ENCODE peak calls at places on chromosomes 7 and 10, in seven cellular contexts. T is CD8-positive, alpha-beta T cell; D is osteoblast; I is transverse colon; Y is neural progenitor cell; R is Peyer's patch; Q is psoas muscle. U is an unnamed sample.

GRCh38 chr10:131453772-131454634 is 142.5 kb upstream of the TCERG1L start:
- DNase-seq in T (peak; percentile 66), D (no peak), I (peak; percentile 25), Y (peak; percentile 89), R (peak; percentile 25), Q (peak; percentile 80), U (peak; percentile 69)

GRCh38 chr10:108775911-108776475 is 1147.3 kb downstream of the XPNPEP1 start:
- DNase-seq in T (no peak), D (no peak), I (no peak), Y (no peak), R (no peak), Q (no peak), U (no peak)

GRCh38 chr10:4249841-4250496 is 465.0 kb upstream of the KLF6 start:
- DNase-seq in T (no peak), D (no peak), I (no peak), Y (no peak), R (no peak), Q (no peak), U (no peak)

GRCh38 chr10:117217196-117217761 is 20.0 kb downstream of the KCNK18 start:
- DNase-seq in T (peak; percentile 11), D (no peak), I (peak; percentile 32), Y (peak; percentile 57), R (no peak), Q (no peak), U (peak; percentile 40)

GRCh38 chr10:35339946-35340345 is 3.6 kb downstream of the CCNY start:
- DNase-seq in T (no peak), D (no peak), I (no peak), Y (no peak), R (no peak), Q (no peak), U (no peak)

GRCh38 chr7:81361769-81362168 is 408.1 kb downstream of the HGF start:
- DNase-seq in T (no peak), D (no peak), I (no peak), Y (no peak), R (no peak), Q (no peak), U (no peak)

GRCh38 chr7:31981874-31982390 is 88.3 kb downstream of the PDE1C start:
- DNase-seq in T (no peak), D (no peak), I (no peak), Y (no peak), R (no peak), Q (no peak), U (no peak)

GRCh38 chr7:75823198-75823910 is 9.7 kb upstream of the CCL24 start:
- DNase-seq in T (no peak), D (no peak), I (peak; percentile 25), Y (no peak), R (no peak), Q (no peak), U (no peak)

GRCh38 chr10:26776258-26776657 is 78.8 kb downstream of the PDSS1 start:
- DNase-seq in T (no peak), D (no peak), I (no peak), Y (no peak), R (no peak), Q (no peak), U (no peak)

GRCh38 chr7:47531584-47532492 is 50.1 kb downstream of the TNS3 start:
- DNase-seq in T (no peak), D (peak; percentile 5), I (no peak), Y (no peak), R (no peak), Q (no peak), U (peak; percentile 11)

GRCh38 chr7:131244259-131244852 is 83.3 kb upstream of the MKLN1 start:
- DNase-seq in T (no peak), D (peak; percentile 92), I (peak; percentile 17), Y (no peak), R (no peak), Q (peak; percentile 62), U (no peak)

GRCh38 chr7:17095001-17095574 is 203.4 kb upstream of the AHR start:
- DNase-seq in T (no peak), D (peak; percentile 68), I (no peak), Y (no peak), R (no peak), Q (no peak), U (no peak)

GRCh38 chr10:13348216-13349017 is at the start of gene SEPHS1:
- DNase-seq in T (peak; percentile 79), D (peak; percentile 96), I (peak; percentile 78), Y (peak; percentile 81), R (peak; percentile 75), Q (peak; percentile 92), U (peak; percentile 86)

GRCh38 chr7:77587276-77587675 is 50.2 kb downstream of the PTPN12 start:
- DNase-seq in T (no peak), D (no peak), I (no peak), Y (no peak), R (no peak), Q (no peak), U (no peak)

GRCh38 chr7:67618569-67619543 is 622.2 kb downstream of the TYW1 start:
- DNase-seq in T (no peak), D (no peak), I (no peak), Y (peak; percentile 63), R (no peak), Q (no peak), U (no peak)

GRCh38 chr10:11756766-11757315 is 14.7 kb downstream of the ECHDC3 start:
- DNase-seq in T (no peak), D (no peak), I (no peak), Y (no peak), R (no peak), Q (no peak), U (no peak)

GRCh38 chr10:30256084-30256483 is 93.0 kb downstream of the MTPAP start:
- DNase-seq in T (no peak), D (no peak), I (no peak), Y (no peak), R (no peak), Q (no peak), U (no peak)
- TF ChIP-seq CTCF in T (no peak), D (no peak), I (no peak), Y (no peak), R (no peak), Q (no peak), U (no peak)

GRCh38 chr7:121000091-121000983 is 11.8 kb downstream of the CPED1 start:
- DNase-seq in T (no peak), D (no peak), I (no peak), Y (no peak), R (no peak), Q (no peak), U (no peak)

GRCh38 chr7:120998525-120998924 is 10.0 kb downstream of the CPED1 start:
- DNase-seq in T (no peak), D (no peak), I (no peak), Y (no peak), R (no peak), Q (no peak), U (no peak)

GRCh38 chr7:120997902-120998301 is 9.4 kb downstream of the CPED1 start:
- DNase-seq in T (no peak), D (no peak), I (peak; percentile 24), Y (no peak), R (no peak), Q (no peak), U (no peak)

GRCh38 chr7:120996983-120997334 is 8.4 kb downstream of the CPED1 start:
- DNase-seq in T (no peak), D (no peak), I (no peak), Y (no peak), R (no peak), Q (no peak), U (no peak)

DNA sequence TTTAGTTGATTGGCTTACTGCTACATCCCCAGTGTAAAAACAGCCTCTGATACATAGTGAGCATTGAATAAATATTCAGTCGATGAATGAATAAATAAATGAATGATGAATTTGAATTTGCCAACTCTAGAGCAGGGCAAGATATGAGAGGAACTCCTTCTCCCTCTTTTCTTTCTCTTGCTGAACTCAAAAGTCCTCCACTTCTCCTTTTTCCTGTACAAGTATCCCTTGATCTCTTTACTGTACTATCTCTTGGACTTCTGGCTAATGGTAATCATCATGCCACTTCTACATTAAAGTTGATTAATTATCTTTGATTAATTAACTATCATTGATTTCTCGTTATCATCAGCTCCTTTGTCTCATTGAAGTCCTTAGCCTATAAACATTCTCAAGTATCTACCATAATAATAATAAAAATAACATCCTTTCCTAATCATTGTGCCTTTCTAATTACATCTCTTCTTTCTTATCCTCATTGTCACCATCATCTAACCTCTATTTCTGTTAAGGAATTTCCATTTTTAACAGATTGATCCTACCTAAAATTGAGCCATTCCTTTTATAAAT is 10.6 kb downstream of the CPED1 start:
- DNase-seq in T (no peak), D (no peak), I (no peak), Y (no peak), R (no peak), Q (no peak), U (no peak)
- H3K4me3 ChIP-seq in T (no peak overlapping the region), D (no peak overlapping the region), I (no peak overlapping the region), Y (no peak overlapping the region), R (no peak overlapping the region), Q (no peak overlapping the region), U (no peak overlapping the region)

DNA sequence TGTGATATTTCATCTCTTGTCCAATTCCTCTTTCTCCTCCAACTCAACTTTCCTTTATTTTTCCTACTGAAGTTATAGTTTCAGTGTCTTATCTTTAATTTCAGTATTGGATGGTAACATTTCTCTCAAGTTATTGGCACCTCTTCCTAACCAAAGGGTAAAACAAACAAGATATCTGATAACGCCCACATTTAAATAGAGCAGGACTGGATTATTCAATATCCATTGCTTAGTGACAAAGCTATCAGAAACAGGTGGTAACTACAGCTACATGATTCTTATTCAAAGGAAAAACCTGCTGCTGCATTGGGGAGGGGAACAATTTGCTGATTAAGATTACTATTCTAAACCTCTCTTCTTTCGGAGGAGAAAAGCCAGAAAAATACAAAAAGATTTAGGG is 87.8 kb downstream of the TAF3 start:
- DNase-seq in T (no peak), D (no peak), I (no peak), Y (no peak), R (no peak), Q (no peak), U (no peak)
- H3K9me3 ChIP-seq in T (no peaks in the 10 kb centered on the region), D (no peaks in the 10 kb centered on the region), I (no peaks in the 10 kb centered on the region), Y (no peaks in the 10 kb centered on the region), R (no peaks in the 10 kb centered on the region), Q (no peaks in the 10 kb centered on the region), U (no peaks in the 10 kb centered on the region)

GRCh38 chr10:74063256-74063655 is 65.3 kb downstream of the VCL start:
- DNase-seq in T (no peak), D (no peak), I (no peak), Y (no peak), R (no peak), Q (no peak), U (no peak)

GRCh38 chr10:74056081-74056818 is 58.3 kb downstream of the VCL start:
- DNase-seq in T (no peak), D (peak; percentile 29), I (no peak), Y (no peak), R (no peak), Q (no peak), U (no peak)

GRCh38 chr10:74058071-74058470 is 60.2 kb downstream of the VCL start:
- DNase-seq in T (no peak), D (no peak), I (no peak), Y (no peak), R (no peak), Q (no peak), U (no peak)

GRCh38 chr10:74055383-74056065 is 57.6 kb downstream of the VCL start:
- DNase-seq in T (no peak), D (peak; percentile 23), I (no peak), Y (no peak), R (no peak), Q (no peak), U (no peak)

DNA sequence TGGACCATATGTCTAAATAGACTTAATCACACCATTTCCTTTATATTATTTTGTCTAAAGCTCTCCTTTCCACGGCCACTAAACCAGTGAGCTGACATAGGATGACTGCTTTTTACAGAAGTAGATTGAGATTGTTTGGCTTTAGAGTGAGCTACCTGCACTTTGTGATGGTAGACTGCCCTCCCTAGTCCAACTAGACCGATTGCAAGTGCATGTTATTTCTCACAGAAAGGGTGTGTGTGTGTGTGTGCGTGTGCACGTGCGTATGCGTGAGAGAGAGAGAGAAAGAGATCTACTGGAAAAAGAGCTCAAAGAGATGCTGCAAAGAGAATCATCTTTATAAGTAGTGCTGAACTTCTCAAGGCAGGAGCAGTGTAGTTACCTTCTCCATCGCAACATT is 60.7 kb downstream of the VCL start:
- DNase-seq in T (no peak), D (no peak), I (no peak), Y (peak; percentile 28), R (no peak), Q (no peak), U (peak; percentile 12)
- TF ChIP-seq CTCF in T (no peak), D (no peak), I (no peak), Y (peak; percentile 14), R (no peak), Q (peak; percentile 21), U (no peak)